ENCODE peak calls at places on chromosomes 6 and 20, in nine cellular contexts. G, O, F, J, M, K, Z, L and C are unnamed samples.
A peak's percentile ranks its signal among the peaks of the same experiment; 100 is the strongest.

GRCh38 chr6:139925894-139926641 is 551.6 kb upstream of the CITED2 start:
- DNase-seq in L (no peak), M (no peak), F (peak; percentile 76), G (no peak), O (no peak), Z (no peak), J (no peak), K (no peak), C (peak; percentile 96)

GRCh38 chr20:34185766-34186620 is 55.2 kb upstream of the ASIP start:
- DNase-seq in J (no peak), Z (no peak), G (no peak), K (no peak), F (no peak), L (no peak), M (no peak), O (no peak), C (no peak)

GRCh38 chr6:164252952-164253351 is 838.4 kb downstream of the QKI start:
- DNase-seq in G (no peak), F (no peak), J (no peak), M (no peak), L (no peak), K (no peak), Z (no peak), O (no peak), C (no peak)

GRCh38 chr20:57559658-57560553 is 1.0 kb upstream of the PCK1 start:
- DNase-seq in F (no peak), L (no peak), J (no peak), K (no peak), G (no peak), O (no peak), M (no peak), Z (no peak), C (no peak)

GRCh38 chr6:100379386-100379785 is 85.3 kb downstream of the SIM1 start:
- DNase-seq in Z (no peak), M (no peak), G (no peak), O (no peak), J (no peak), L (no peak), F (no peak), K (no peak), C (no peak)

GRCh38 chr20:25864326-25864970 is 167.8 kb upstream of the ZNF337 start:
- DNase-seq in J (no peak), O (no peak), L (no peak), F (no peak), M (no peak), Z (no peak), G (no peak), K (no peak), C (no peak)

GRCh38 chr6:36970892-36971842 is 14.8 kb downstream of the MTCH1 start:
- DNase-seq in J (no peak), K (no peak), Z (no peak), O (no peak), M (no peak), G (no peak), F (no peak), L (peak; percentile 53), C (no peak)

GRCh38 chr6:32947552-32948465 is 5.1 kb downstream of the HLA-DMA start:
- DNase-seq in J (no peak), L (no peak), F (no peak), G (no peak), O (no peak), Z (no peak), M (peak; percentile 31), K (no peak), C (no peak)

GRCh38 chr6:89987830-89988229 is 93.6 kb downstream of the GJA10 start:
- DNase-seq in L (no peak), Z (no peak), K (no peak), O (no peak), G (no peak), M (no peak), F (no peak), J (no peak), C (no peak)

GRCh38 chr6:68638225-68638900 is 3.3 kb downstream of the ADGRB3 start:
- DNase-seq in F (peak; percentile 15), M (peak; percentile 6), L (no peak), J (no peak), G (no peak), Z (no peak), K (no peak), O (no peak), C (no peak)

GRCh38 chr6:109460161-109460830 is 4.7 kb upstream of the MICAL1 start:
- DNase-seq in L (no peak), Z (no peak), O (no peak), M (no peak), F (no peak), G (no peak), J (no peak), K (no peak), C (no peak)

GRCh38 chr6:31544676-31545075 is 1.7 kb downstream of the ATP6V1G2 start:
- DNase-seq in O (no peak), L (no peak), Z (no peak), M (no peak), K (no peak), F (no peak), G (no peak), J (no peak), C (no peak)

GRCh38 chr6:92779758-92780157 is 639.6 kb downstream of the EPHA7 start:
- DNase-seq in M (no peak), J (no peak), Z (peak; percentile 26), O (no peak), F (peak; percentile 61), K (no peak), L (no peak), G (no peak), C (no peak)

GRCh38 chr6:121222656-121223055 is 111.6 kb downstream of the TBC1D32 start:
- DNase-seq in F (no peak), O (no peak), M (no peak), K (peak; percentile 4), J (no peak), G (no peak), L (no peak), Z (peak; percentile 45), C (no peak)